ENCODE peak calls at places on chromosomes 6 and 20, in six cellular contexts. One of them, this sample, is unnamed.

GRCh38 chr20:58705525-58705924 is 12.9 kb downstream of the NPEPL1 start:
- DNase-seq in keratinocyte: no peak
- DNase-seq in iris pigment epithelial cell: no peak
- DNase-seq in NCI-H1105 treated with DMSO at 0.1 percent for 48 hours: no peak
- DNase-seq in left colon: no peak
- DNase-seq in endothelial cell of umbilical vein: no peak
- DNase-seq in this sample: peak

GRCh38 chr6:133187114-133187513 is 54.0 kb upstream of the EYA4 start:
- DNase-seq in NCI-H1105 treated with DMSO at 0.1 percent for 48 hours: no peak
- DNase-seq in keratinocyte: no peak
- DNase-seq in iris pigment epithelial cell: no peak
- DNase-seq in left colon: no peak
- DNase-seq in endothelial cell of umbilical vein: no peak
- DNase-seq in this sample: no peak

GRCh38 chr6:119834418-119834817 is 484.9 kb upstream of the MAN1A1 start:
- DNase-seq in keratinocyte: no peak
- DNase-seq in iris pigment epithelial cell: no peak
- DNase-seq in NCI-H1105 treated with DMSO at 0.1 percent for 48 hours: no peak
- DNase-seq in left colon: no peak
- DNase-seq in endothelial cell of umbilical vein: no peak
- DNase-seq in this sample: no peak

GRCh38 chr6:159595173-159595572 is 97.9 kb downstream of the SOD2 start:
- DNase-seq in left colon: no peak
- DNase-seq in endothelial cell of umbilical vein: peak
- DNase-seq in NCI-H1105 treated with DMSO at 0.1 percent for 48 hours: no peak
- DNase-seq in keratinocyte: peak
- DNase-seq in iris pigment epithelial cell: peak
- DNase-seq in this sample: no peak

GRCh38 chr6:73652637-73653570 is 888 bp downstream of the SLC17A5 start:
- DNase-seq in keratinocyte: no peak
- DNase-seq in endothelial cell of umbilical vein: peak
- DNase-seq in iris pigment epithelial cell: no peak
- DNase-seq in left colon: peak
- DNase-seq in NCI-H1105 treated with DMSO at 0.1 percent for 48 hours: peak
- DNase-seq in this sample: peak

GRCh38 chr6:20837189-20837588 is 302.9 kb downstream of the CDKAL1 start:
- DNase-seq in left colon: no peak
- DNase-seq in NCI-H1105 treated with DMSO at 0.1 percent for 48 hours: no peak
- DNase-seq in keratinocyte: no peak
- DNase-seq in iris pigment epithelial cell: no peak
- DNase-seq in endothelial cell of umbilical vein: no peak
- DNase-seq in this sample: no peak

GRCh38 chr6:75611702-75612375 is 10.2 kb downstream of the SENP6 start:
- DNase-seq in endothelial cell of umbilical vein: no peak
- DNase-seq in iris pigment epithelial cell: peak
- DNase-seq in keratinocyte: no peak
- DNase-seq in left colon: no peak
- DNase-seq in NCI-H1105 treated with DMSO at 0.1 percent for 48 hours: no peak
- DNase-seq in this sample: no peak

GRCh38 chr6:105902401-105903031 is 183.6 kb upstream of the PRDM1 start:
- DNase-seq in left colon: no peak
- DNase-seq in keratinocyte: no peak
- DNase-seq in NCI-H1105 treated with DMSO at 0.1 percent for 48 hours: peak
- DNase-seq in iris pigment epithelial cell: no peak
- DNase-seq in endothelial cell of umbilical vein: no peak
- DNase-seq in this sample: no peak

GRCh38 chr6:52574709-52575489 is 2.0 kb downstream of the TRAM2 start:
- DNase-seq in keratinocyte: no peak
- DNase-seq in endothelial cell of umbilical vein: peak
- DNase-seq in left colon: peak
- DNase-seq in NCI-H1105 treated with DMSO at 0.1 percent for 48 hours: no peak
- DNase-seq in iris pigment epithelial cell: peak
- DNase-seq in this sample: no peak